ENCODE peak calls at places on chromosomes 11 and 22, in ten cellular contexts. M is activated T-cell treated with anti-CD3 and anti-CD28 coated beads, Interleukin-2, amount 50 U/mL, for 4 hours; V is astrocyte of the cerebellum; A is GM12865; C is EL; P is H9; X is mammary epithelial cell; B is fibroblast of mammary gland; K is T-helper 2 cell; F is activated CD4-positive, alpha-beta T cell treated with anti-CD3 and anti-CD28 coated beads for 48 hours. S is an unnamed sample.

GRCh38 chr11:113189909-113190667 is 124.3 kb upstream of the TTC12 start:
- DNase-seq in F (peak), V (peak), M (no peak), B (peak), A (no peak), C (peak), P (no peak), X (peak), K (no peak), S (peak)

GRCh38 chr22:18145676-18146388 is 4.1 kb upstream of the USP18 start:
- DNase-seq in K (no peak), V (no peak), P (no peak), C (no peak), X (no peak), A (no peak), M (no peak), B (no peak), F (no peak), S (no peak)

GRCh38 chr11:8102296-8102915 is 21.4 kb downstream of the TUB start:
- DNase-seq in K (no peak), V (no peak), M (no peak), X (peak), A (no peak), B (no peak), C (no peak), F (no peak), P (no peak), S (peak)

GRCh38 chr11:131664811-131665210 is 294.4 kb downstream of the NTM start:
- DNase-seq in A (no peak), M (no peak), B (no peak), F (no peak), V (no peak), C (no peak), K (no peak), P (no peak), X (no peak), S (no peak)

GRCh38 chr22:43919106-43919965 is 4.3 kb upstream of the PNPLA3 start:
- DNase-seq in M (no peak), A (no peak), F (no peak), P (no peak), X (peak), V (no peak), K (no peak), C (peak), B (peak), S (peak)

GRCh38 chr11:46212720-46213119 is 64.7 kb upstream of the CREB3L1 start:
- DNase-seq in M (no peak), C (no peak), F (no peak), P (no peak), B (no peak), V (no peak), X (no peak), A (no peak), K (no peak), S (no peak)

GRCh38 chr22:44734278-44734677 is 18.1 kb upstream of the ARHGAP8 start:
- DNase-seq in V (no peak), B (no peak), F (no peak), K (no peak), C (no peak), X (no peak), M (no peak), A (no peak), P (no peak), S (no peak)

GRCh38 chr11:126585388-126586302 is 230.2 kb downstream of the ST3GAL4 start:
- DNase-seq in V (peak), K (no peak), C (peak), F (no peak), X (peak), A (no peak), B (peak), M (no peak), P (peak), S (peak)

GRCh38 chr11:76692956-76693355 is 22.4 kb upstream of the LRRC32 start:
- DNase-seq in C (no peak), K (no peak), V (no peak), F (no peak), X (no peak), B (no peak), P (no peak), M (no peak), A (no peak), S (no peak)

GRCh38 chr11:57770793-57771192 is 9.2 kb downstream of the CTNND1 start:
- DNase-seq in A (no peak), B (no peak), V (no peak), K (no peak), F (no peak), X (no peak), C (no peak), M (no peak), P (no peak), S (no peak)

GRCh38 chr22:50270302-50271010 is at the start of gene MAPK11:
- DNase-seq in F (peak), K (peak), X (peak), V (no peak), A (peak), P (peak), C (peak), B (peak), M (peak), S (peak)

GRCh38 chr11:39570526-39570925 is 1888.9 kb downstream of the LRRC4C start:
- DNase-seq in K (no peak), X (no peak), B (no peak), F (no peak), P (no peak), M (no peak), V (no peak), C (no peak), A (no peak), S (no peak)

GRCh38 chr11:43508511-43508918 is 149.8 kb downstream of the TTC17 start:
- DNase-seq in A (no peak), K (no peak), B (peak), V (peak), P (no peak), X (peak), C (peak), M (no peak), F (no peak), S (peak)

GRCh38 chr11:117498791-117499190 is 171.1 kb downstream of the CEP164 start:
- DNase-seq in K (no peak), M (no peak), V (no peak), P (no peak), A (no peak), C (no peak), B (no peak), X (no peak), F (no peak), S (no peak)

GRCh38 chr11:119438599-119438998 is 15.6 kb upstream of the THY1 start:
- DNase-seq in B (no peak), V (no peak), P (no peak), K (no peak), A (no peak), C (no peak), M (no peak), F (no peak), X (no peak), S (no peak)

GRCh38 chr11:133901316-133901715 is 55.5 kb downstream of the IGSF9B start:
- DNase-seq in K (no peak), F (no peak), M (no peak), A (no peak), B (no peak), X (no peak), C (no peak), V (no peak), P (no peak), S (no peak)

GRCh38 chr11:70476669-70477068 is 78.3 kb downstream of the CTTN start:
- DNase-seq in K (no peak), P (no peak), B (peak), F (no peak), C (no peak), X (no peak), V (no peak), A (no peak), M (no peak), S (no peak)

S was measured in epithelial cell of esophagus.